ENCODE peak calls at places on chromosomes 11 and 22, in nine cellular contexts. F is ovary; O is CD4-positive, alpha-beta T cell; I is fibroblast of pulmonary artery; U is H7; X is skeletal muscle cell; H is T-helper 9 cell; K is mesendoderm; J is NCI-H1105 treated with DMSO at 0.1 percent for 48 hours. T is an unnamed sample.

GRCh38 chr11:106400949-106401545 is 323.6 kb downstream of the AASDHPPT start:
- DNase-seq in F (no peak), O (no peak), I (no peak), U (no peak), X (no peak), H (no peak), K (no peak), J (no peak), T (no peak)

GRCh38 chr22:50119768-50120251 is 30.0 kb downstream of the MOV10L1 start:
- DNase-seq in F (peak; percentile 52), O (no peak), I (peak; percentile 93), U (peak; percentile 10), X (no peak), H (no peak), K (no peak), J (no peak), T (no peak)

GRCh38 chr11:7600205-7600775 is 73.0 kb downstream of the CYB5R2 start:
- DNase-seq in F (no peak), O (no peak), I (peak; percentile 96), U (no peak), X (peak; percentile 14), H (no peak), K (peak; percentile 96), J (no peak), T (no peak)

GRCh38 chr22:25008666-25009065 is 56.1 kb downstream of the KIAA1671 start:
- DNase-seq in F (no peak), O (no peak), I (no peak), U (no peak), X (no peak), H (no peak), K (no peak), J (no peak), T (no peak)

GRCh38 chr22:38984224-38984623 is 2.1 kb downstream of the APOBEC3B start:
- DNase-seq in F (no peak), O (no peak), I (no peak), U (no peak), X (no peak), H (no peak), K (no peak), J (no peak), T (no peak)

GRCh38 chr11:127023991-127024390 is 23.4 kb upstream of the KIRREL3 start:
- DNase-seq in F (no peak), O (no peak), I (no peak), U (no peak), X (no peak), H (no peak), K (no peak), J (no peak), T (no peak)

GRCh38 chr22:50703726-50704509 is 31.3 kb downstream of the SHANK3 start:
- DNase-seq in F (no peak), O (no peak), I (no peak), U (no peak), X (no peak), H (no peak), K (no peak), J (no peak), T (no peak)

GRCh38 chr11:41494716-41495115 is 35.3 kb upstream of the LRRC4C start:
- DNase-seq in F (no peak), O (no peak), I (no peak), U (no peak), X (no peak), H (no peak), K (no peak), J (no peak), T (no peak)

GRCh38 chr22:36691488-36691887 is 12.1 kb downstream of the CACNG2 start:
- DNase-seq in F (no peak), O (no peak), I (no peak), U (no peak), X (no peak), H (no peak), K (no peak), J (no peak), T (no peak)

GRCh38 chr11:94840209-94840608 is 72.1 kb downstream of the AMOTL1 start:
- DNase-seq in F (no peak), O (no peak), I (no peak), U (no peak), X (no peak), H (no peak), K (no peak), J (no peak), T (no peak)

GRCh38 chr11:94297967-94298576 is 6.3 kb upstream of the IZUMO1R start:
- DNase-seq in F (no peak), O (no peak), I (no peak), U (no peak), X (no peak), H (no peak), K (peak; percentile 65), J (no peak), T (no peak)

GRCh38 chr11:57514538-57515331 is 767 bp downstream of the SLC43A1 start:
- DNase-seq in F (peak; percentile 75), O (peak; percentile 10), I (peak; percentile 26), U (peak; percentile 87), X (no peak), H (peak; percentile 39), K (peak; percentile 70), J (peak; percentile 16), T (no peak)

GRCh38 chr11:130088909-130089668 is 19.4 kb downstream of the APLP2 start:
- DNase-seq in F (no peak), O (no peak), I (peak; percentile 19), U (no peak), X (no peak), H (no peak), K (no peak), J (peak; percentile 37), T (no peak)

GRCh38 chr11:9118277-9118676 is 26.9 kb upstream of the SCUBE2 start:
- DNase-seq in F (no peak), O (no peak), I (no peak), U (no peak), X (no peak), H (no peak), K (no peak), J (no peak), T (no peak)

GRCh38 chr22:30234786-30235470 is 11.6 kb downstream of the LIF start:
- DNase-seq in F (peak; percentile 35), O (no peak), I (no peak), U (no peak), X (peak; percentile 80), H (no peak), K (peak; percentile 38), J (no peak), T (no peak)

GRCh38 chr11:105229257-105229656 is 89.7 kb upstream of the CARD18 start:
- DNase-seq in F (no peak), O (no peak), I (peak; percentile 65), U (no peak), X (peak; percentile 57), H (no peak), K (no peak), J (no peak), T (peak; percentile 16)

GRCh38 chr11:125371451-125371935 is 124.6 kb downstream of the FEZ1 start:
- DNase-seq in F (no peak), O (no peak), I (no peak), U (peak; percentile 93), X (no peak), H (no peak), K (peak; percentile 98), J (peak; percentile 69), T (no peak)

GRCh38 chr11:9703280-9703679 is 39.4 kb downstream of the SWAP70 start:
- DNase-seq in F (no peak), O (no peak), I (no peak), U (no peak), X (no peak), H (no peak), K (peak; percentile 48), J (no peak), T (no peak)

GRCh38 chr22:46576556-46577351 is 39.3 kb upstream of the CELSR1 start:
- DNase-seq in F (peak; percentile 42), O (peak; percentile 45), I (peak; percentile 46), U (peak; percentile 98), X (no peak), H (peak; percentile 48), K (peak; percentile 45), J (peak; percentile 14), T (no peak)

GRCh38 chr11:65872555-65873279 is at the start of gene EFEMP2:
- DNase-seq in F (peak; percentile 66), O (no peak), I (no peak), U (peak; percentile 89), X (no peak), H (no peak), K (no peak), J (no peak), T (no peak)

GRCh38 chr11:19244621-19245020 is 3.9 kb upstream of the E2F8 start:
- DNase-seq in F (no peak), O (no peak), I (no peak), U (no peak), X (no peak), H (no peak), K (peak; percentile 8), J (no peak), T (no peak)

GRCh38 chr11:129115652-129116585 is 76.2 kb downstream of the ARHGAP32 start:
- DNase-seq in F (no peak), O (no peak), I (peak; percentile 63), U (no peak), X (peak; percentile 15), H (no peak), K (peak; percentile 19), J (no peak), T (peak; percentile 19)

GRCh38 chr11:92770981-92771380 is 198.5 kb upstream of the MTNR1B start:
- DNase-seq in F (no peak), O (no peak), I (no peak), U (no peak), X (no peak), H (no peak), K (no peak), J (no peak), T (no peak)

GRCh38 chr22:22884010-22884887 is 3.4 kb upstream of the IGLL5 start:
- DNase-seq in F (no peak), O (peak; percentile 59), I (peak; percentile 77), U (peak; percentile 92), X (no peak), H (peak; percentile 53), K (peak; percentile 88), J (peak; percentile 18), T (no peak)

GRCh38 chr11:96001037-96001436 is 77.1 kb upstream of the MTMR2 start:
- DNase-seq in F (peak; percentile 92), O (no peak), I (peak; percentile 94), U (no peak), X (peak; percentile 58), H (no peak), K (no peak), J (no peak), T (no peak)

GRCh38 chr11:60118333-60118732 is 29.9 kb downstream of the MS4A2 start:
- DNase-seq in F (no peak), O (no peak), I (no peak), U (peak; percentile 16), X (no peak), H (no peak), K (no peak), J (no peak), T (no peak)

GRCh38 chr11:46380340-46381045 is 976 bp upstream of the MDK start:
- DNase-seq in F (peak; percentile 78), O (no peak), I (peak; percentile 49), U (peak; percentile 99), X (no peak), H (peak; percentile 44), K (peak; percentile 90), J (peak; percentile 73), T (no peak)

GRCh38 chr22:46613606-46613997 is 6.6 kb upstream of the GRAMD4 start:
- DNase-seq in F (no peak), O (no peak), I (no peak), U (no peak), X (no peak), H (no peak), K (peak; percentile 38), J (no peak), T (no peak)

GRCh38 chr11:64305691-64306562 is 603 bp downstream of the ESRRA start:
- DNase-seq in F (peak; percentile 67), O (peak; percentile 50), I (peak; percentile 36), U (peak; percentile 87), X (no peak), H (peak; percentile 50), K (peak; percentile 88), J (peak; percentile 59), T (no peak)

GRCh38 chr11:23897453-23898289 is 599.2 kb upstream of the LUZP2 start:
- DNase-seq in F (no peak), O (no peak), I (peak; percentile 86), U (no peak), X (peak; percentile 92), H (no peak), K (no peak), J (no peak), T (peak; percentile 88)

GRCh38 chr11:103035656-103036434 is 56.1 kb downstream of the DCUN1D5 start:
- DNase-seq in F (no peak), O (no peak), I (peak; percentile 89), U (peak; percentile 22), X (peak; percentile 36), H (peak; percentile 3), K (peak; percentile 86), J (peak; percentile 54), T (peak; percentile 86)

T was measured in HS-5.